ENCODE peak calls at places on chromosomes 4 and X, in eight cellular contexts. G, M, Y, B, V, T, R and J are unnamed samples.

GRCh38 chr4:2083116-2083825 is 24.1 kb downstream of the NAT8L start:
- DNase-seq in G (peak; percentile 30), M (no peak), Y (no peak), B (no peak), V (no peak), T (no peak), R (no peak), J (no peak)

GRCh38 chr4:40874331-40874730 is 124.6 kb downstream of the NSUN7 start:
- DNase-seq in G (peak; percentile 78), M (no peak), Y (no peak), B (no peak), V (no peak), T (no peak), R (no peak), J (no peak)

GRCh38 chr4:173213296-173213695 is 44.7 kb downstream of the GALNT7 start:
- DNase-seq in G (no peak), M (no peak), Y (no peak), B (no peak), V (no peak), T (peak; percentile 27), R (no peak), J (no peak)

GRCh38 chr4:128517739-128518510 is 230.3 kb upstream of the PGRMC2 start:
- DNase-seq in G (peak; percentile 62), M (peak; percentile 17), Y (peak; percentile 40), B (peak; percentile 99), V (peak; percentile 69), T (peak; percentile 87), R (peak; percentile 40), J (peak; percentile 70)

GRCh38 chr4:37908488-37909343 is 17.8 kb downstream of the TBC1D1 start:
- DNase-seq in G (no peak), M (no peak), Y (no peak), B (peak; percentile 85), V (no peak), T (peak; percentile 25), R (no peak), J (no peak)

GRCh38 chr4:173917255-173917960 is 366.1 kb downstream of the FBXO8 start:
- DNase-seq in G (no peak), M (no peak), Y (no peak), B (peak; percentile 79), V (no peak), T (no peak), R (no peak), J (no peak)

GRCh38 chrX:137164329-137164728 is 130.5 kb upstream of the GPR101 start:
- DNase-seq in G (no peak), M (no peak), Y (no peak), B (no peak), V (no peak), T (no peak), R (no peak), J (no peak)

GRCh38 chr4:100348472-100348871 is 158.2 kb upstream of the DDIT4L start:
- DNase-seq in G (no peak), M (no peak), Y (no peak), B (peak; percentile 83), V (no peak), T (peak; percentile 88), R (no peak), J (no peak)

GRCh38 chr4:531721-532565 is 32.9 kb downstream of the PIGG start:
- DNase-seq in G (peak; percentile 14), M (no peak), Y (no peak), B (no peak), V (no peak), T (no peak), R (no peak), J (no peak)

GRCh38 chr4:1044469-1045192 is 33.2 kb downstream of the FGFRL1 start:
- DNase-seq in G (peak; percentile 55), M (peak; percentile 3), Y (no peak), B (no peak), V (no peak), T (no peak), R (no peak), J (no peak)

GRCh38 chr4:94408549-94409374 is 43.0 kb upstream of the PDLIM5 start:
- DNase-seq in G (no peak), M (no peak), Y (no peak), B (peak; percentile 84), V (no peak), T (no peak), R (peak; percentile 20), J (no peak)

GRCh38 chr4:164428561-164428960 is 325.4 kb upstream of the SMIM31 start:
- DNase-seq in G (no peak), M (no peak), Y (no peak), B (no peak), V (no peak), T (no peak), R (no peak), J (no peak)

GRCh38 chr4:187236491-187236890 is 512.8 kb upstream of the FAT1 start:
- DNase-seq in G (no peak), M (no peak), Y (no peak), B (peak; percentile 79), V (no peak), T (peak; percentile 71), R (no peak), J (no peak)

GRCh38 chr4:152471251-152471792 is 64.6 kb downstream of the FBXW7 start:
- DNase-seq in G (no peak), M (no peak), Y (no peak), B (no peak), V (no peak), T (no peak), R (no peak), J (no peak)

GRCh38 chr4:118280501-118281218 is 72.1 kb downstream of the PRSS12 start:
- DNase-seq in G (peak; percentile 79), M (peak; percentile 44), Y (no peak), B (peak; percentile 78), V (peak; percentile 22), T (peak; percentile 60), R (peak; percentile 27), J (no peak)

GRCh38 chr4:73222466-73223257 is 35.9 kb downstream of the ANKRD17 start:
- DNase-seq in G (peak; percentile 58), M (peak; percentile 12), Y (no peak), B (peak; percentile 97), V (peak; percentile 35), T (peak; percentile 95), R (peak; percentile 71), J (peak; percentile 62)

GRCh38 chr4:156255608-156256007 is 301.9 kb upstream of the CTSO start:
- DNase-seq in G (no peak), M (no peak), Y (no peak), B (peak; percentile 11), V (no peak), T (no peak), R (no peak), J (no peak)

GRCh38 chrX:69211701-69212100 is 46.4 kb upstream of the PJA1 start:
- DNase-seq in G (no peak), M (no peak), Y (no peak), B (no peak), V (no peak), T (no peak), R (no peak), J (no peak)

GRCh38 chr4:48970471-48970921 is 15.6 kb upstream of the CWH43 start:
- DNase-seq in G (no peak), M (no peak), Y (no peak), B (peak; percentile 89), V (no peak), T (peak; percentile 80), R (no peak), J (no peak)
- TF ChIP-seq CTCF in G (no peak), M (no peak), Y (no peak), B (no peak), V (no peak), T (no peak), R (no peak), J (no peak)

DNA sequence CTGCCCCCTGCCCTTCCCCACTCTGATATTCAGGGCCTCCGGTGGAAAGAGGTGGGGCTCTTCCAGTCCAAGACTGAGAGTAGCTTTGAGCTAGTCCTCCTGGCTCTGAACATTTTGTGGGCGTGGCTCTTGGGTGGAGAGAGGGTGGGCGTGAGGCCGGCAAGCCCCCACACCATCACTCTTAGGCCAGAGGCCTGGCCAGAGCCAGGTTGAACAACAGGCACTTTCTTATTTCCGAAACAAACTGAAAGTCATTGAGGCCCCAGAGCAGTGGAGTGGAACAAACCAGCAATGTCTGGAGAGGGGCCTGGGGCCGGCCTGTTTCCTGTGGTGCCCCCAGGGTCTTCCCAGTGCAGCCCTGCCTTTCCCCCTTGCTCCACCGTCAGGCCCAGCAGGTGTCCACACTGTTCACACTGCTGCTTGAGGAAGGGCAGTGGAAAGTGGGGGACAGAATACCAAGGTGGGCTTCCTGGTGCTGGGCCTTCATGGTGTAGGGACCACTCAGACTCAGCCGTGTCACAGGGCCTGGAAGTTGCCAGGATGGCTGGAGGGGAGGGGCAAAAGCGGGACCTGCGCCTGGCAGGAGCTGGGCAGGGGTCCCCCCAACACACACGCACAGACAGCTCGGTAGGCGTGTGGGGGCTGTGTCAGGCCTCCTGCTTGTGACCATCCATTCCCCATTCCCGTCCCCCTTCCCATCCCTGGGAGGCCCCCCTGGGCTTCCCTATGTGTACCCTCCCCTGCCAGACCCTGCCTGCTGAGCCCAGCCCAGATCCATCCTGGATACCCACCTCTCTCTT is 2.9 kb downstream of the ADRA2C start:
- DNase-seq in G (no peak), M (peak; percentile 39), Y (no peak), B (no peak), V (no peak), T (no peak), R (no peak), J (no peak)
- TF ChIP-seq CTCF in G (no peak), M (no peak), Y (no peak), B (no peak), V (no peak), T (no peak), R (no peak), J (no peak)

DNA sequence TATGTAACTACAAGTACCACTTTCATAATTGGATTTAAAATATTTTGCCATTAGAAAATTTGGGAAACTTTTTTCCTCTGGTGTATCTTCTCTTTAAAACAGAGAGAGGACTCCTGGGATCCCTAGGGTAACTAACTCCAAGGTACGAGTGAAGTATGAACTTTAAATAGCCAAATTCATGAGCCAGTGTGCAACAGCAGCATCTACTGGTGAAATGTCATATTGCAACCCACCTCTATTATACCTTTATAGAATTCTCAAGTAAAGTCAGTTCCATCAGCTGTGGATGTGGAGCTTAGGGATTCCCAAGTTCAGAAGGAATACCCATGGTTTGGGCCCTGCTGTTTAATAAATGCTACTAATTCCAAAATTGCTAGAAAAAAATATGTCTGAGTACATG is 282.7 kb upstream of the TAPT1 start:
- DNase-seq in G (no peak), M (no peak), Y (no peak), B (no peak), V (peak; percentile 33), T (peak; percentile 42), R (no peak), J (no peak)
- TF ChIP-seq CTCF in G (peak; percentile 71), M (peak; percentile 25), Y (no peak), B (peak; percentile 46), V (peak; percentile 26), T (peak; percentile 60), R (peak; percentile 22), J (no peak)

DNA sequence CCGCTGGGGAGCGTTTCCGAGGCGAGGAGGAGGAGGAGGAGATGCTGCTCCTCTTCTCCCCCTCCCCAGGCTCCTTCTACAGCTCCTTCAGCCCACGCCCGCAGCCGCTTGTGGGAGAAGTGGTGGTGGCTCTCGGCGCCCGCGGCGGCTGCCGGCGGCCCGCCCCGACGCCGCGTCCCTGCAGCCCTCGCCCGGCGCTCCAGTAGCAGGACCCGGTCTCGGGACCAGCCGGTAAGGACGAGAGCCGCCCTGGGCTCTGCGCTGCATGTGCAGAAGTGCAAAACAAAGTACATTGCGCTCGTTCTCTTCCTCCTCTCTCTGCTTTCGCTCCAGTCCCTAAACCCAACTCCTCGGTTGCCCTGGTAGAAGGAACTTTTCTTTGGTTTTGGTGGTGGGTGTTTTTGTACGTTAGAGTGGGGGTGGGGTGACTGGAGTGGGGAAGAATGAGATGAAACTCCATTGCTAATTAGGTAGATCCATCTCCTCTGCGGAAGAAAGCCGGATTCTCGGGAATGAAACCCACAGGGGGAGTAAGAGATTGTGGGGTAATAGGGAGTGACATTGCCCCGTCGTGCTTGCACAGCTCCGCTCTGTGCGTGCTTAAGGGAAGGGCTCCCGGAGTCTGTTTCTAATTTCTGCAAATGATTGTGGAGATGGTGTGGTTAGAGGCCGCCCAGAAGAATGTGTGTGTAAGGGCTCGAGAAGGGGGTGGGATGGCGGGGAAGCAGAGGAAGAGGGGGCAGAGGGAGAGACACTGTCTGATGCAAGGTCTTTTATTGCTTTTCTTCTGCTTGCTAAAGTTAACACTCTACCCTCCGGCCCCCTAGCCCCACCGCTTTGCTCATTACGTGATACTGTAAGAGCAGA is 677 bp downstream of the PTPN13 start:
- DNase-seq in G (peak; percentile 72), M (peak; percentile 43), Y (peak; percentile 34), B (peak; percentile 88), V (no peak), T (peak; percentile 53), R (no peak), J (peak; percentile 38)
- TF ChIP-seq CTCF in G (peak; percentile 48), M (no peak), Y (no peak), B (peak; percentile 35), V (no peak), T (peak; percentile 9), R (no peak), J (no peak)